ENCODE peak calls at places on chromosomes 3 and 15, in eight cellular contexts. One of them, this sample, is unnamed.

GRCh38 chr15:64622410-64623260 is 152.8 kb downstream of the RBPMS2 start:
- DNase-seq in A549: no peak
- DNase-seq in IMR-90: no peak
- DNase-seq in HepG2: no peak
- DNase-seq in K562: no peak
- DNase-seq in GM12878: peak; percentile 96
- DNase-seq in SK-N-SH: no peak
- DNase-seq in H1: no peak
- DNase-seq in this sample: no peak

GRCh38 chr3:120450261-120450913 is 405 bp downstream of the FSTL1 start:
- DNase-seq in A549: peak; percentile 41
- DNase-seq in IMR-90: no peak
- DNase-seq in HepG2: no peak
- DNase-seq in K562: no peak
- DNase-seq in GM12878: no peak
- DNase-seq in SK-N-SH: no peak
- DNase-seq in H1: peak; percentile 57
- DNase-seq in this sample: no peak

GRCh38 chr3:153103406-153103945 is 58.5 kb upstream of the RAP2B start:
- DNase-seq in A549: no peak
- DNase-seq in IMR-90: no peak
- DNase-seq in HepG2: no peak
- DNase-seq in K562: no peak
- DNase-seq in GM12878: no peak
- DNase-seq in SK-N-SH: no peak
- DNase-seq in H1: no peak
- DNase-seq in this sample: no peak

GRCh38 chr3:16738451-16738850 is 133.2 kb upstream of the DAZL start:
- DNase-seq in A549: no peak
- DNase-seq in IMR-90: no peak
- DNase-seq in HepG2: no peak
- DNase-seq in K562: no peak
- DNase-seq in GM12878: no peak
- DNase-seq in SK-N-SH: no peak
- DNase-seq in H1: no peak
- DNase-seq in this sample: no peak

GRCh38 chr3:136728918-136729317 is 23.3 kb downstream of the STAG1 start:
- DNase-seq in A549: no peak
- DNase-seq in IMR-90: peak; percentile 67
- DNase-seq in HepG2: no peak
- DNase-seq in K562: no peak
- DNase-seq in GM12878: no peak
- DNase-seq in SK-N-SH: no peak
- DNase-seq in H1: no peak
- DNase-seq in this sample: no peak

GRCh38 chr3:187150599-187150998 is 11.3 kb upstream of the RPL39L start:
- DNase-seq in A549: no peak
- DNase-seq in IMR-90: no peak
- DNase-seq in HepG2: peak; percentile 34
- DNase-seq in K562: no peak
- DNase-seq in GM12878: no peak
- DNase-seq in SK-N-SH: no peak
- DNase-seq in H1: peak; percentile 77
- DNase-seq in this sample: no peak

GRCh38 chr3:14403636-14404395 is 1.4 kb downstream of the SLC6A6 start:
- DNase-seq in A549: no peak
- DNase-seq in IMR-90: no peak
- DNase-seq in HepG2: peak; percentile 27
- DNase-seq in K562: peak; percentile 59
- DNase-seq in GM12878: no peak
- DNase-seq in SK-N-SH: peak; percentile 57
- DNase-seq in H1: no peak
- DNase-seq in this sample: no peak

GRCh38 chr3:33441322-33441976 is 1.2 kb upstream of the UBP1 start:
- DNase-seq in A549: no peak
- DNase-seq in IMR-90: no peak
- DNase-seq in HepG2: peak; percentile 79
- DNase-seq in K562: no peak
- DNase-seq in GM12878: no peak
- DNase-seq in SK-N-SH: no peak
- DNase-seq in H1: no peak
- DNase-seq in this sample: no peak

GRCh38 chr3:101281616-101282015 is 38.8 kb downstream of the IMPG2 start:
- DNase-seq in A549: no peak
- DNase-seq in IMR-90: no peak
- DNase-seq in HepG2: no peak
- DNase-seq in K562: no peak
- DNase-seq in GM12878: no peak
- DNase-seq in SK-N-SH: no peak
- DNase-seq in H1: no peak
- DNase-seq in this sample: no peak

GRCh38 chr3:58482917-58483636 is 8.8 kb upstream of the KCTD6 start:
- DNase-seq in A549: no peak
- DNase-seq in IMR-90: no peak
- DNase-seq in HepG2: no peak
- DNase-seq in K562: no peak
- DNase-seq in GM12878: no peak
- DNase-seq in SK-N-SH: peak; percentile 41
- DNase-seq in H1: no peak
- DNase-seq in this sample: no peak

GRCh38 chr15:62087671-62088360 is 21.0 kb downstream of the C2CD4A start:
- DNase-seq in A549: no peak
- DNase-seq in IMR-90: no peak
- DNase-seq in HepG2: no peak
- DNase-seq in K562: no peak
- DNase-seq in GM12878: no peak
- DNase-seq in SK-N-SH: peak; percentile 59
- DNase-seq in H1: no peak
- DNase-seq in this sample: no peak

GRCh38 chr3:65030847-65031463 is 343.2 kb upstream of the ADAMTS9 start:
- DNase-seq in A549: peak; percentile 4
- DNase-seq in IMR-90: peak; percentile 53
- DNase-seq in HepG2: no peak
- DNase-seq in K562: peak; percentile 67
- DNase-seq in GM12878: no peak
- DNase-seq in SK-N-SH: no peak
- DNase-seq in H1: no peak
- DNase-seq in this sample: no peak

GRCh38 chr3:28915711-28916481 is 365.0 kb upstream of the RBMS3 start:
- DNase-seq in A549: peak; percentile 7
- DNase-seq in IMR-90: peak; percentile 91
- DNase-seq in HepG2: no peak
- DNase-seq in K562: no peak
- DNase-seq in GM12878: no peak
- DNase-seq in SK-N-SH: peak; percentile 36
- DNase-seq in H1: no peak
- DNase-seq in this sample: peak; percentile 26

GRCh38 chr15:85976986-85977385 is 102.7 kb upstream of the AGBL1 start:
- DNase-seq in A549: no peak
- DNase-seq in IMR-90: no peak
- DNase-seq in HepG2: no peak
- DNase-seq in K562: no peak
- DNase-seq in GM12878: no peak
- DNase-seq in SK-N-SH: no peak
- DNase-seq in H1: no peak
- DNase-seq in this sample: no peak

GRCh38 chr15:66084704-66085103 is 168.8 kb downstream of the MEGF11 start:
- DNase-seq in A549: no peak
- DNase-seq in IMR-90: no peak
- DNase-seq in HepG2: no peak
- DNase-seq in K562: no peak
- DNase-seq in GM12878: no peak
- DNase-seq in SK-N-SH: no peak
- DNase-seq in H1: no peak
- DNase-seq in this sample: no peak

GRCh38 chr15:81400640-81401236 is 26.7 kb upstream of the TMC3 start:
- DNase-seq in A549: peak; percentile 55
- DNase-seq in IMR-90: peak; percentile 65
- DNase-seq in HepG2: peak; percentile 21
- DNase-seq in K562: peak; percentile 54
- DNase-seq in GM12878: peak; percentile 23
- DNase-seq in SK-N-SH: peak; percentile 52
- DNase-seq in H1: no peak
- DNase-seq in this sample: peak; percentile 52

GRCh38 chr15:58077427-58077826 is 11.9 kb upstream of the ALDH1A2 start:
- DNase-seq in A549: no peak
- DNase-seq in IMR-90: no peak
- DNase-seq in HepG2: peak; percentile 12
- DNase-seq in K562: peak; percentile 43
- DNase-seq in GM12878: no peak
- DNase-seq in SK-N-SH: no peak
- DNase-seq in H1: no peak
- DNase-seq in this sample: peak; percentile 18

GRCh38 chr15:48361690-48362089 is 30.5 kb downstream of the DUT start:
- DNase-seq in A549: no peak
- DNase-seq in IMR-90: peak; percentile 21
- DNase-seq in HepG2: no peak
- DNase-seq in K562: no peak
- DNase-seq in GM12878: no peak
- DNase-seq in SK-N-SH: no peak
- DNase-seq in H1: no peak
- DNase-seq in this sample: no peak

DNA sequence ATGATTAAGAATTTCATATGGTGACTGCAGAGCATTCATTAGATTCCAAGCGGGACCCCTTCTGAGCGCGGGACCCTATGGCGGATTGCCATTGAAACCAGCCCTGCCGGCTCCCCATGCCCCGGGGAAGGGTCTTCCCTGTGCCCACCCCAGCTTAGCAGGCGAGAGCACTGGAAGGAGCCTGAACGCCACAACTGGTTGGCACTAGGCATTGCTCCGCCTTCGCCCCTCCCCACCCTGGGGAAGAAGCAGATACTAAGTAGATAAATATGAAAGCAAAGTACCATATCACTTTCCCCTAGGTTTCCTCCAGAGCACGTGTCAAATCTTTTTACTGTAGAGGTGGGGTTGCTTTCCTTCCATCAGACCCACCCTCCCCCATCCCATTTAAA is 70.7 kb downstream of the CYP19A1 start:
- DNase-seq in A549: peak; percentile 62
- DNase-seq in IMR-90: no peak
- DNase-seq in HepG2: no peak
- DNase-seq in K562: no peak
- DNase-seq in GM12878: no peak
- DNase-seq in SK-N-SH: peak; percentile 52
- DNase-seq in H1: peak; percentile 52
- DNase-seq in this sample: no peak
- TF ChIP-seq RAD21 in A549: no peak
- TF ChIP-seq RAD21 in IMR-90: no peak
- TF ChIP-seq RAD21 in HepG2: no peak
- TF ChIP-seq RAD21 in K562: no peak
- TF ChIP-seq RAD21 in GM12878: no peak
- TF ChIP-seq RAD21 in SK-N-SH: no peak
- TF ChIP-seq RAD21 in H1: no peak
- TF ChIP-seq RAD21 in this sample: no peak

GRCh38 chr3:196983186-196983585 is 14.6 kb upstream of the PIGZ start:
- DNase-seq in A549: no peak
- DNase-seq in IMR-90: no peak
- DNase-seq in HepG2: no peak
- DNase-seq in K562: no peak
- DNase-seq in GM12878: no peak
- DNase-seq in SK-N-SH: no peak
- DNase-seq in H1: no peak
- DNase-seq in this sample: no peak
- H3K27ac ChIP-seq in A549: no peak overlapping the region
- H3K27ac ChIP-seq in IMR-90: no peak overlapping the region
- H3K27ac ChIP-seq in HepG2: no peak overlapping the region
- H3K27ac ChIP-seq in K562: no peak overlapping the region
- H3K27ac ChIP-seq in GM12878: no peak overlapping the region
- H3K27ac ChIP-seq in SK-N-SH: no peak overlapping the region
- H3K27ac ChIP-seq in H1: no peak overlapping the region
- H3K27ac ChIP-seq in this sample: no peak overlapping the region

GRCh38 chr15:92665100-92665555 is 9.6 kb upstream of the FAM174B start:
- DNase-seq in A549: no peak
- DNase-seq in IMR-90: peak; percentile 69
- DNase-seq in HepG2: no peak
- DNase-seq in K562: no peak
- DNase-seq in GM12878: peak; percentile 53
- DNase-seq in SK-N-SH: no peak
- DNase-seq in H1: peak; percentile 44
- DNase-seq in this sample: no peak
- TF ChIP-seq RAD21 in A549: no peak
- TF ChIP-seq RAD21 in IMR-90: no peak
- TF ChIP-seq RAD21 in HepG2: no peak
- TF ChIP-seq RAD21 in K562: no peak
- TF ChIP-seq RAD21 in GM12878: no peak
- TF ChIP-seq RAD21 in SK-N-SH: no peak
- TF ChIP-seq RAD21 in H1: no peak
- TF ChIP-seq RAD21 in this sample: no peak

GRCh38 chr3:37862219-37862711 is 585 bp downstream of the CTDSPL start:
- DNase-seq in A549: peak; percentile 21
- DNase-seq in IMR-90: peak; percentile 48
- DNase-seq in HepG2: no peak
- DNase-seq in K562: peak; percentile 50
- DNase-seq in GM12878: no peak
- DNase-seq in SK-N-SH: peak; percentile 71
- DNase-seq in H1: peak; percentile 67
- DNase-seq in this sample: no peak

GRCh38 chr3:37859908-37860199 is 1.8 kb upstream of the CTDSPL start:
- DNase-seq in A549: no peak
- DNase-seq in IMR-90: no peak
- DNase-seq in HepG2: no peak
- DNase-seq in K562: no peak
- DNase-seq in GM12878: no peak
- DNase-seq in SK-N-SH: no peak
- DNase-seq in H1: no peak
- DNase-seq in this sample: no peak

GRCh38 chr3:37862712-37863551 is 1.3 kb downstream of the CTDSPL start:
- DNase-seq in A549: no peak
- DNase-seq in IMR-90: peak; percentile 75
- DNase-seq in HepG2: peak; percentile 66
- DNase-seq in K562: no peak
- DNase-seq in GM12878: no peak
- DNase-seq in SK-N-SH: no peak
- DNase-seq in H1: peak; percentile 49
- DNase-seq in this sample: no peak

GRCh38 chr3:37863552-37863865 is 1.8 kb downstream of the CTDSPL start:
- DNase-seq in A549: no peak
- DNase-seq in IMR-90: no peak
- DNase-seq in HepG2: no peak
- DNase-seq in K562: no peak
- DNase-seq in GM12878: no peak
- DNase-seq in SK-N-SH: no peak
- DNase-seq in H1: no peak
- DNase-seq in this sample: no peak

DNA sequence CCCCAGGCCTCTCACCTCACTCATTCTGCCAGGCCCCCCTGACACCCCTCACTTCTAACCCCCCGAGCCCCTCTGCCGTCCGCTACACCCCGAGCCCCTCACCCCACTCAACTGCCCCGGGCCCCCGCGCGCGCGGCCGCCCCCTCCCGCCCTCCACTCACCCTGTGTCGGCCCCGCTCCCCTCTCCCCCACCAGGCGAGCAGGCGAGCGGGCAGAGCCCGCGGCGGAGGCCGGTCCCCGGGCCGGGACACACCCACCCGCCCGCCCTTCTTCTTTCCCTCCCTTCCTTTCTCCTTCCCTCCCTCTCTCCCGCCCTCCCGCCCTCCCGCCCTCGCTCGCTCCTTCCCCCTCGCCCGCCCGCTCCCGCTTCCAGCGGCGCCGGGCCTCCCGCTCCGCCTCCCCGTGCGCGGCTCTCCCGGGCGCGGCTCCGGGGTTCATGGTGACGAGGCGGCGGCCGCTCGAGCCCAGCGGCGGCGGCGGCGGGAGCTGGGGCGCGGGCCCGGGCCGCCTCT is at the start of gene CTDSPL:
- DNase-seq in A549: peak; percentile 50
- DNase-seq in IMR-90: peak; percentile 44
- DNase-seq in HepG2: peak; percentile 21
- DNase-seq in K562: peak; percentile 78
- DNase-seq in GM12878: no peak
- DNase-seq in SK-N-SH: peak; percentile 88
- DNase-seq in H1: peak; percentile 69
- DNase-seq in this sample: no peak
- H3K27ac ChIP-seq in A549: peak within 1 kb of the TSS; percentile 77
- H3K27ac ChIP-seq in IMR-90: peak within 1 kb of the TSS; percentile 79
- H3K27ac ChIP-seq in HepG2: peak within 1 kb of the TSS; percentile 86
- H3K27ac ChIP-seq in K562: peak within 1 kb of the TSS; percentile 12
- H3K27ac ChIP-seq in GM12878: no peak within 1 kb of the TSS
- H3K27ac ChIP-seq in SK-N-SH: peak within 1 kb of the TSS; percentile 92
- H3K27ac ChIP-seq in H1: no peak within 1 kb of the TSS
- H3K27ac ChIP-seq in this sample: peak within 1 kb of the TSS; percentile 72

This sample was measured in HCT116.